ENCODE peak calls at places on chromosomes 4 and X, in six cellular contexts. B is SK-N-SH, I is sigmoid colon, F is K562, U is ovary, R is A549. H is an unnamed sample.

GRCh38 chr4:69907151-69907550 is 23.7 kb upstream of the CSN1S1 start:
- DNase-seq in B (no peak), I (no peak), F (no peak), U (no peak), R (no peak), H (no peak)

GRCh38 chrX:101415180-101416130 is 7.4 kb downstream of the HNRNPH2 start:
- DNase-seq in B (peak), I (no peak), F (peak), U (peak), R (peak), H (no peak)

GRCh38 chr4:38177035-38177791 is 217.0 kb downstream of the PTTG2 start:
- DNase-seq in B (no peak), I (no peak), F (no peak), U (peak), R (no peak), H (no peak)

GRCh38 chrX:119880552-119881437 is 9.2 kb downstream of the NDUFA1 start:
- DNase-seq in B (peak), I (no peak), F (peak), U (no peak), R (peak), H (no peak)

GRCh38 chr4:133151681-133152329 is 2.7 kb downstream of the PCDH10 start:
- DNase-seq in B (peak), I (peak), F (no peak), U (no peak), R (peak), H (no peak)

GRCh38 chr4:186848437-186848836 is 124.8 kb upstream of the FAT1 start:
- DNase-seq in B (no peak), I (no peak), F (no peak), U (no peak), R (no peak), H (no peak)

GRCh38 chrX:130878350-130879341 is 24.4 kb downstream of the ENOX2 start:
- DNase-seq in B (no peak), I (no peak), F (no peak), U (no peak), R (peak), H (no peak)

GRCh38 chrX:3346436-3347329 is at the start of gene MXRA5:
- DNase-seq in B (peak), I (peak), F (no peak), U (peak), R (no peak), H (no peak)

GRCh38 chr4:185672618-185673017 is 137.3 kb upstream of the PDLIM3 start:
- DNase-seq in B (no peak), I (no peak), F (no peak), U (no peak), R (no peak), H (no peak)

GRCh38 chr4:154928640-154929257 is 147.7 kb downstream of the RBM46 start:
- DNase-seq in B (peak), I (no peak), F (no peak), U (no peak), R (peak), H (no peak)

GRCh38 chr4:85869156-85869555 is 394.2 kb downstream of the ARHGAP24 start:
- DNase-seq in B (no peak), I (no peak), F (no peak), U (no peak), R (no peak), H (no peak)

GRCh38 chrX:113935516-113935915 is 648.4 kb upstream of the HTR2C start:
- DNase-seq in B (no peak), I (no peak), F (no peak), U (no peak), R (peak), H (no peak)

GRCh38 chrX:72169008-72169728 is 12.4 kb upstream of the PIN4 start:
- DNase-seq in B (no peak), I (no peak), F (no peak), U (no peak), R (no peak), H (no peak)

GRCh38 chrX:108186811-108187210 is 95.2 kb downstream of the ATG4A start:
- DNase-seq in B (no peak), I (no peak), F (no peak), U (no peak), R (peak), H (no peak)

GRCh38 chr4:65880594-65880993 is 210.3 kb upstream of the EPHA5 start:
- DNase-seq in B (no peak), I (no peak), F (no peak), U (no peak), R (no peak), H (no peak)

GRCh38 chr4:111214371-111214770 is 591.5 kb upstream of the PITX2 start:
- DNase-seq in B (no peak), I (no peak), F (no peak), U (no peak), R (no peak), H (no peak)

GRCh38 chr4:113768952-113769351 is 7.4 kb upstream of the CAMK2D start:
- DNase-seq in B (no peak), I (no peak), F (no peak), U (no peak), R (no peak), H (no peak)

GRCh38 chr4:90174622-90175023 is 47.4 kb downstream of the CCSER1 start:
- DNase-seq in B (no peak), I (no peak), F (no peak), U (no peak), R (no peak), H (no peak)

GRCh38 chr4:143399113-143399949 is 62.7 kb downstream of the GAB1 start:
- DNase-seq in B (peak), I (no peak), F (peak), U (no peak), R (peak), H (no peak)

GRCh38 chr4:128649575-128650205 is 159.8 kb upstream of the JADE1 start:
- DNase-seq in B (no peak), I (no peak), F (no peak), U (no peak), R (peak), H (no peak)
- TF ChIP-seq EP300 in B (no peak), I (no peak), F (no peak), U (no peak), R (no peak), H (no peak)

DNA sequence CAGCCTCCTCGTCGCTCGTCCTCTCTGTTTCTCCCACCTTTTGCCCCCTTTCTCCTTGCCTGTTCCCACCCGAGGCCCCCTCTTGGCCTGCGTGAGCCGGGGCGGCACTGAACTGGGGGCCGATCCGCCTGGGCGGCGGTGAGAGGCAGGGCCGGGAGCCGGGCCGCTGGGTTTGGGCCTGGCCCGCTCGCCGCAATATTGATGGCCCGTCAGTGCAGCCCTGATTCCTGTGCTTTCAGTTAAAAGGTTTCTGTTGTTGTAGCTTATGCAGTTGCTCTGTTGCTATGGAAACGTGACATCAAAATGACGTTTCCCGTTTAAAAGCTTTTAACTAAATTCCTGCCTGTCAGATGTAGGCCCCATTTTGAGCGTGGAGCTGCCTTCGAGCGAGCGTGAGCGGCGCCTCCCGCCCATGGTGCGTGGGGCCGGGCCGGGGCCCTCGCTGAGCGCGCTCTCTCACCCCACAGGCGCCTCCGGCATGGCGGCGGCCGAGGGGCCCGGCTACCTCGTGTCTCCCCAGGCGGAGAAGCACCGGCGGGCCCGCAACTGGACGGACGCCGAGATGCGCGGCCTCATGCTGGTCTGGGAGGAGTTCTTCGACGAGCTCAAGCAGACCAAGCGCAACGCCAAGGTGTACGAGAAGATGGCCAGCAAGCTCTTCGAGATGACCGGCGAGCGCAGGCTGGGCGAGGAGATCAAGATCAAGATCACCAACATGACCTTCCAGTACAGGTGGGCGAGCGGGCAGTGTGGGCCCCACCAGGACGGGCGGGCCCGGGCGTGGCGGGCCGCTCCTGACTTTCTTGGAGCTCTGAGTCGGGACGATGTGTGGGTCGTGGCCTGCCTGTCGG is at the start of gene MSANTD1:
- DNase-seq in B (peak), I (no peak), F (no peak), U (no peak), R (no peak), H (no peak)
- TF ChIP-seq EP300 in B (no peak), I (no peak), F (no peak), U (no peak), R (no peak), H (no peak)

DNA sequence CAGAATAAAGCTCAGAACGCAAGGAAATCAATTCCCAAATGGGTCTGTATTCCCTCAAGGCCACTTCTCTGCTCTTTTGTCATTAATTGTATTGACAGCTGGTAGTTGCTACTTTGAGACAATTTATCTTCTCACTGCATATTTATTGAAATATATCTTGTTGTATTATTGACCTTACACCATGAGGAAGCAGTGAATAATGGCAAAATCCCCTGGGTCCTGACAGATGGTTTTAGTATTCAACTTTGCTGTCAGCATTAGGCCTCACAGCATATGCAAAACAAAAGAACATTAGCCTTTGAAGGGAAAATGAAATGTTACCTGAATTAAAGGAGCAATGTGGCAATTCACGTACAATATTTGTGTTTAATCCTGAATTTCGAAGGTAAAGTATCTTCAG is 406.2 kb upstream of the TRAM1L1 start:
- DNase-seq in B (no peak), I (no peak), F (no peak), U (no peak), R (no peak), H (no peak)
- TF ChIP-seq EP300 in B (no peak), I (no peak), F (no peak), U (no peak), R (no peak), H (no peak)

GRCh38 chrX:129842510-129843208 is 1.0 kb downstream of the ZDHHC9 start:
- DNase-seq in B (peak), I (peak), F (no peak), U (peak), R (peak), H (no peak)

GRCh38 chrX:129846686-129847085 is 3.0 kb upstream of the ZDHHC9 start:
- DNase-seq in B (no peak), I (no peak), F (no peak), U (no peak), R (no peak), H (no peak)

GRCh38 chrX:129845616-129846190 is 2.0 kb upstream of the ZDHHC9 start:
- DNase-seq in B (no peak), I (no peak), F (no peak), U (no peak), R (peak), H (no peak)

GRCh38 chrX:129843209-129843458 is 552 bp downstream of the ZDHHC9 start:
- DNase-seq in B (no peak), I (no peak), F (no peak), U (no peak), R (no peak), H (no peak)

GRCh38 chrX:129843459-129844306 is at the start of gene ZDHHC9:
- DNase-seq in B (peak), I (peak), F (peak), U (peak), R (peak), H (peak)
- TF ChIP-seq EP300 in B (no peak), I (no peak), F (no peak), U (no peak), R (no peak), H (no peak)